ENCODE peak calls at places on chromosomes 4 and X, in nine cellular contexts. E, K, H, N, B, Q, T, F and Z are unnamed samples.

GRCh38 chr4:32192363-32192762 is 1472.2 kb downstream of the PCDH7 start:
- DNase-seq in K (no peak), B (no peak), Q (no peak), T (no peak), F (no peak), N (no peak), E (no peak), H (no peak), Z (no peak)

GRCh38 chr4:23889814-23890269 is at the start of gene PPARGC1A:
- DNase-seq in T (peak; percentile 83), Q (peak; percentile 26), K (no peak), H (peak; percentile 45), N (peak; percentile 74), E (peak; percentile 67), F (no peak), B (peak; percentile 61), Z (no peak)

GRCh38 chrX:65924938-65925507 is 114.9 kb downstream of the VSIG4 start:
- DNase-seq in N (no peak), B (no peak), T (no peak), E (no peak), Q (no peak), K (no peak), H (no peak), F (no peak), Z (no peak)

GRCh38 chr4:4259484-4260100 is 11.6 kb upstream of the TMEM128 start:
- DNase-seq in K (no peak), E (no peak), Q (no peak), H (no peak), B (no peak), N (no peak), F (no peak), T (no peak), Z (no peak)

GRCh38 chrX:31092476-31092875 is 20.6 kb upstream of the FTHL17 start:
- DNase-seq in N (no peak), T (no peak), Q (peak; percentile 11), H (no peak), K (no peak), F (no peak), E (no peak), B (peak; percentile 25), Z (no peak)

GRCh38 chr4:122617597-122618593 is 3.0 kb downstream of the IL21 start:
- DNase-seq in E (no peak), N (no peak), B (peak; percentile 19), H (peak; percentile 18), K (no peak), T (no peak), Q (peak; percentile 3), F (no peak), Z (no peak)

GRCh38 chrX:41397228-41397627 is 49.9 kb upstream of the NYX start:
- DNase-seq in E (no peak), K (no peak), N (no peak), Q (no peak), T (no peak), B (no peak), F (no peak), H (no peak), Z (no peak)

GRCh38 chrX:74521961-74522833 is 92.2 kb downstream of the RLIM start:
- DNase-seq in B (peak; percentile 79), K (no peak), T (no peak), E (peak; percentile 78), Q (peak; percentile 58), H (peak; percentile 72), F (no peak), N (no peak), Z (no peak)

GRCh38 chrX:12497832-12498591 is 293.2 kb upstream of the PRPS2 start:
- DNase-seq in T (peak; percentile 47), Q (no peak), F (no peak), N (no peak), H (no peak), K (no peak), E (no peak), B (no peak), Z (peak; percentile 62)

GRCh38 chr4:29756966-29757365 is 963.2 kb upstream of the PCDH7 start:
- DNase-seq in Q (no peak), K (no peak), N (no peak), H (no peak), B (no peak), E (no peak), T (peak; percentile 3), F (no peak), Z (no peak)

GRCh38 chr4:148335133-148335532 is 107.1 kb downstream of the NR3C2 start:
- DNase-seq in Q (no peak), B (no peak), T (no peak), N (no peak), F (no peak), E (no peak), H (no peak), K (no peak), Z (no peak)

GRCh38 chrX:4932790-4933189 is 1219.3 kb upstream of the PRKX start:
- DNase-seq in K (no peak), N (no peak), F (no peak), B (no peak), T (no peak), Q (no peak), H (no peak), E (peak; percentile 67), Z (no peak)

GRCh38 chr4:98851806-98852205 is 77.1 kb downstream of the EIF4E start:
- DNase-seq in N (no peak), H (peak; percentile 4), Q (peak; percentile 52), F (no peak), B (peak; percentile 53), T (no peak), E (peak; percentile 36), K (no peak), Z (peak; percentile 21)

GRCh38 chrX:11267311-11267910 is 25.8 kb upstream of the AMELX start:
- DNase-seq in B (peak; percentile 36), E (peak; percentile 34), F (no peak), N (no peak), K (no peak), H (peak; percentile 10), Q (no peak), T (no peak), Z (no peak)

GRCh38 chr4:182307746-182308145 is 64.5 kb downstream of the TENM3 start:
- DNase-seq in H (peak; percentile 12), K (no peak), B (peak; percentile 90), Q (peak; percentile 86), F (no peak), N (peak; percentile 51), T (no peak), E (peak; percentile 62), Z (no peak)

GRCh38 chr4:87251104-87251503 is 30.7 kb upstream of the KLHL8 start:
- DNase-seq in T (peak; percentile 52), F (no peak), N (no peak), H (peak; percentile 9), Q (no peak), E (no peak), K (no peak), B (peak; percentile 13), Z (no peak)

GRCh38 chr4:86497980-86498379 is 96.1 kb upstream of the PTPN13 start:
- DNase-seq in K (no peak), T (peak; percentile 43), B (peak; percentile 21), E (peak; percentile 36), N (peak; percentile 37), H (peak; percentile 35), Q (no peak), F (no peak), Z (no peak)

GRCh38 chr4:101348367-101348827 is 1.1 kb upstream of the PPP3CA start:
- DNase-seq in K (no peak), B (no peak), N (no peak), E (no peak), T (no peak), H (peak; percentile 63), F (no peak), Q (no peak), Z (no peak)

GRCh38 chrX:46715521-46715920 is 43.4 kb downstream of the SLC9A7 start:
- DNase-seq in E (no peak), H (peak; percentile 16), B (no peak), T (no peak), K (no peak), N (no peak), Q (no peak), F (no peak), Z (no peak)
- H3K4me3 ChIP-seq in E (no peak overlapping the region), H (no peak overlapping the region), B (no peak overlapping the region), T (no peak overlapping the region), K (no peak overlapping the region), N (no peak overlapping the region), Q (no peak overlapping the region), F (no peak overlapping the region), Z (no peak overlapping the region)

DNA sequence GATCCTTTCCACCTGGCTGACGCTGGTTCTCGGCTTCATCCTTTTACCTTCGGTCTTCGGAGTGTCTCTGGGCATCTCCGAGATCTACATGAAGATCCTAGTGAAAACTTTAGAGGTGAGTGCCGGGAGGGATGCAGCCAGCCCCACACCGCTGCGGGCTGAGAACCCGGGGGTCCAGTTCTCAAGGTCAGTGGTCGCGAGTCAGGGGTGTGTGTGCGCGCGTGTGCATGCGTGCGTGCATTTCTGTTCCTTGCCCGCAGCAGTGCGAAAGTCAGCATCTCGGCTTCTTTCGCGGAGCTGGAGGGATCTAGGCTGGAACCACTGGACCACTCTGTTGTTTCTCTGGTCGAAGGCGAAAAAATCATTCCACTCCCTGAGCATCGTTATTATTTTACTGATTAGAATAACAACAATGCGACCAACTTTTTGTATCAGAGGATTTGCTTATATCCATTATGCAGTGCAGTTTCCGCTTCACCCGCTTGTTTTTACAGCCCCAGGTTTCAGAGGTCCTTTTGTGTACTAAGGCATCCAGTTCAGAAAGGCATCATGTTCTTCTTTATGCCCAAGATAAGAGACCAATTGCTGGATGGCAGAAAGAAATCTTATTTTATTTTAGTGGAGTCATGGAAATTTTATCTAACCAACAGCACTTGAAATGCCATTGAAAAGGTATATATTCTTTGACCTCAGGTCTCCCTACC is 893 bp downstream of the GPAT3 start:
- DNase-seq in F (no peak), H (peak; percentile 18), T (peak; percentile 21), B (no peak), E (peak; percentile 24), N (no peak), K (no peak), Q (no peak), Z (no peak)
- H3K4me3 ChIP-seq in F (peak overlapping the region; percentile 72), H (peak overlapping the region; percentile 93), T (peak overlapping the region; percentile 57), B (peak overlapping the region; percentile 57), E (peak overlapping the region; percentile 85), N (peak overlapping the region; percentile 61), K (peak overlapping the region; percentile 86), Q (peak overlapping the region; percentile 73), Z (peak overlapping the region; percentile 77)

DNA sequence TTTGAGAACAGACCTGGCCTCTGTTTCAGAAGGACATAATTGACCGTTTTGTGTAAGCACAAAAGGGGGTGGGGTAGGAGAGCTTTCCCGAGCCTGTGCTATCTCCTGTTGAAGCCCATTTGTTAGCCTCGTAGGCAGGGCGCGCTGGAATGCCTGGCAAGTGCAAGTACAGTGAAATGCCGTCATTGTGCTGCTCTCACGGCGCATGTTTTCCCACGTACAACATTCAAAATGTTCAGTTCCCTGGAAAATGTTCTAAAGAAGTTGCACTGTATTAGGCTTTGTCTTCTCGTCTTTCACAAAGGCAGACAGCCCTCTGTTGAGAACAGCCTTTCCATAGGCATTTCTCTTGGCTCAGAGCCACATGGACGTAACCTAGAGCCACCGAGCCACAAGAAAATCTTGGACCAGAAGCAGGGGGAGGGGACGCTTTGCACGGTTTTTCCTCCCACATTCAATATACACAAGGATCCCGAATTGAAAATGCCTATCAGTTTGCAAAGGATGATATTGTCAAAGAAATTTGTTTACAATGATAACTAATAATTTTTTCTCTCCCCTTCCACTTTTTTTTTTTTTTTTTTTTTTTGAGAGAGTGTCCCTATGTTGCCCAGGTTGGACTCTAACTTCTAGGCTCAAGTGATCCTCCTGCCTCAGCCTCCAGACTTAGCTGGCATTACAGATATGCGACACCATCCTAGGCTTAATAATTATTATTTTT is 54.6 kb upstream of the RAPGEF2 start:
- DNase-seq in F (no peak), E (peak; percentile 78), T (peak; percentile 57), N (peak; percentile 74), B (peak; percentile 88), H (peak; percentile 85), K (no peak), Q (peak; percentile 87), Z (no peak)
- H3K4me3 ChIP-seq in F (no peak overlapping the region), E (no peak overlapping the region), T (no peak overlapping the region), N (peak overlapping the region; percentile 10), B (no peak overlapping the region), H (peak overlapping the region; percentile 72), K (no peak overlapping the region), Q (peak overlapping the region; percentile 32), Z (no peak overlapping the region)

GRCh38 chrX:49071877-49072711 is 1.7 kb downstream of the PRAF2 start:
- DNase-seq in N (peak; percentile 83), B (peak; percentile 91), K (no peak), T (no peak), F (no peak), Q (peak; percentile 73), E (peak; percentile 85), H (peak; percentile 48), Z (peak; percentile 93)
- H3K4me3 ChIP-seq in N (peak overlapping the region; percentile 35), B (no peak overlapping the region), K (no peak overlapping the region), T (no peak overlapping the region), F (peak overlapping the region; percentile 10), Q (peak overlapping the region; percentile 73), E (peak overlapping the region; percentile 76), H (peak overlapping the region; percentile 94), Z (peak overlapping the region; percentile 60)